ENCODE peak calls at places on chromosome 21, in six cellular contexts. One of them, this sample, is unnamed.

GRCh38 chr21:45515241-45516061 is 26.8 kb downstream of the SLC19A1 start:
- DNase-seq in SK-N-SH: no peak
- DNase-seq in H1: no peak
- DNase-seq in GM12878: no peak
- DNase-seq in HCT116: no peak
- DNase-seq in HepG2: no peak
- DNase-seq in this sample: no peak

GRCh38 chr21:44911384-44912157 is 9.1 kb downstream of the ITGB2 start:
- DNase-seq in GM12878: no peak
- DNase-seq in SK-N-SH: peak; percentile 73
- DNase-seq in HepG2: peak; percentile 46
- DNase-seq in H1: no peak
- DNase-seq in HCT116: no peak
- DNase-seq in this sample: peak; percentile 74

GRCh38 chr21:45581322-45581712 is 39.1 kb upstream of the SLC19A1 start:
- DNase-seq in GM12878: no peak
- DNase-seq in SK-N-SH: peak; percentile 21
- DNase-seq in HepG2: no peak
- DNase-seq in HCT116: no peak
- DNase-seq in H1: no peak
- DNase-seq in this sample: no peak

GRCh38 chr21:45772180-45772579 is 128.7 kb downstream of the PCBP3 start:
- DNase-seq in HCT116: no peak
- DNase-seq in SK-N-SH: no peak
- DNase-seq in HepG2: no peak
- DNase-seq in H1: no peak
- DNase-seq in GM12878: no peak
- DNase-seq in this sample: no peak

GRCh38 chr21:26165331-26165730 is 5.2 kb downstream of the APP start:
- DNase-seq in HCT116: no peak
- DNase-seq in HepG2: no peak
- DNase-seq in SK-N-SH: no peak
- DNase-seq in H1: no peak
- DNase-seq in GM12878: no peak
- DNase-seq in this sample: no peak

GRCh38 chr21:29938968-29939858 is 583 bp downstream of the GRIK1 start:
- DNase-seq in HCT116: no peak
- DNase-seq in SK-N-SH: peak; percentile 11
- DNase-seq in HepG2: no peak
- DNase-seq in GM12878: no peak
- DNase-seq in H1: peak; percentile 73
- DNase-seq in this sample: peak; percentile 5

GRCh38 chr21:25809013-25809412 is 74.2 kb downstream of the GABPA start:
- DNase-seq in GM12878: no peak
- DNase-seq in HepG2: no peak
- DNase-seq in HCT116: no peak
- DNase-seq in SK-N-SH: no peak
- DNase-seq in H1: no peak
- DNase-seq in this sample: no peak

GRCh38 chr21:24895885-24896734 is 711.2 kb downstream of the MRPL39 start:
- DNase-seq in SK-N-SH: peak; percentile 1
- DNase-seq in HepG2: no peak
- DNase-seq in HCT116: no peak
- DNase-seq in H1: peak; percentile 48
- DNase-seq in GM12878: peak; percentile 49
- DNase-seq in this sample: no peak

GRCh38 chr21:38352536-38353219 is 95.9 kb downstream of the KCNJ15 start:
- DNase-seq in GM12878: no peak
- DNase-seq in HCT116: peak; percentile 1
- DNase-seq in H1: peak; percentile 84
- DNase-seq in HepG2: peak; percentile 3
- DNase-seq in SK-N-SH: peak; percentile 35
- DNase-seq in this sample: peak; percentile 35

GRCh38 chr21:37528150-37528937 is 161.8 kb downstream of the DYRK1A start:
- DNase-seq in HCT116: no peak
- DNase-seq in SK-N-SH: no peak
- DNase-seq in GM12878: no peak
- DNase-seq in H1: no peak
- DNase-seq in HepG2: no peak
- DNase-seq in this sample: no peak

GRCh38 chr21:29647353-29647781 is 292.4 kb downstream of the GRIK1 start:
- DNase-seq in SK-N-SH: no peak
- DNase-seq in H1: no peak
- DNase-seq in HCT116: no peak
- DNase-seq in GM12878: no peak
- DNase-seq in HepG2: no peak
- DNase-seq in this sample: no peak

GRCh38 chr21:37546949-37547614 is 180.5 kb downstream of the DYRK1A start:
- DNase-seq in H1: no peak
- DNase-seq in HCT116: no peak
- DNase-seq in GM12878: no peak
- DNase-seq in HepG2: no peak
- DNase-seq in SK-N-SH: no peak
- DNase-seq in this sample: no peak

GRCh38 chr21:45986316-45987051 is 4.9 kb downstream of the COL6A1 start:
- DNase-seq in H1: no peak
- DNase-seq in GM12878: no peak
- DNase-seq in HCT116: no peak
- DNase-seq in HepG2: no peak
- DNase-seq in SK-N-SH: no peak
- DNase-seq in this sample: no peak

GRCh38 chr21:44749759-44750674 is 38.6 kb upstream of the TSPEAR start:
- DNase-seq in HCT116: no peak
- DNase-seq in HepG2: no peak
- DNase-seq in H1: no peak
- DNase-seq in SK-N-SH: no peak
- DNase-seq in GM12878: no peak
- DNase-seq in this sample: no peak

GRCh38 chr21:25983745-25984144 is 186.8 kb downstream of the APP start:
- DNase-seq in GM12878: no peak
- DNase-seq in HepG2: no peak
- DNase-seq in SK-N-SH: peak; percentile 46
- DNase-seq in HCT116: no peak
- DNase-seq in H1: no peak
- DNase-seq in this sample: no peak

GRCh38 chr21:17340081-17340480 is 172.8 kb upstream of the CXADR start:
- DNase-seq in HepG2: no peak
- DNase-seq in GM12878: no peak
- DNase-seq in H1: no peak
- DNase-seq in HCT116: no peak
- DNase-seq in SK-N-SH: no peak
- DNase-seq in this sample: no peak

GRCh38 chr21:23522750-23523149 is 2084.5 kb downstream of the MRPL39 start:
- DNase-seq in HCT116: no peak
- DNase-seq in GM12878: no peak
- DNase-seq in H1: no peak
- DNase-seq in SK-N-SH: no peak
- DNase-seq in HepG2: no peak
- DNase-seq in this sample: peak; percentile 57

DNA sequence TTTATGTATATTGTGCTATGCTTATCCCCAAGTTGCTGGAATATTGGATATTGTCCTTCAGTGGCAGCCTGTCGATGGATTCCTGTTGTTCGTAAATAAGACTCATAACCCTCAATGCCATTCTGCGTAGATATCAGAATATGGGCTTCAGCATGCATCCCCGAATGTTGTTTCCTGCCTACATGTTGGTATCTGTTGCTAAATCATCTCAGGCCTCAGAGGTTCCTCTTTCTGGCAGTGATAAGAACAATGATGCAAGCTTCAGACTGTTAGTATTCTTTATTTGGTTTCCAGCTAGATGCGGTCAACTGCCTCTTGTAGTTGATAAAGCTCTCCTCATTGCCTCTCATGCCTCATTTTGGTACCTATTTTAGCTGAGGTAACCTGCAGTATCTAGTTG is 2082.6 kb downstream of the MRPL39 start:
- DNase-seq in HCT116: no peak
- DNase-seq in SK-N-SH: no peak
- DNase-seq in HepG2: no peak
- DNase-seq in H1: no peak
- DNase-seq in GM12878: no peak
- DNase-seq in this sample: no peak
- TF ChIP-seq JUND in HCT116: no peak
- TF ChIP-seq JUND in SK-N-SH: no peak
- TF ChIP-seq JUND in HepG2: no peak
- TF ChIP-seq JUND in H1: no peak
- TF ChIP-seq JUND in GM12878: no peak
- TF ChIP-seq JUND in this sample: no peak

GRCh38 chr21:35226302-35226701 is 177.2 kb upstream of the RUNX1 start:
- DNase-seq in H1: no peak
- DNase-seq in SK-N-SH: no peak
- DNase-seq in HepG2: peak; percentile 24
- DNase-seq in HCT116: no peak
- DNase-seq in GM12878: no peak
- DNase-seq in this sample: peak; percentile 88

GRCh38 chr21:35225573-35225972 is 176.5 kb upstream of the RUNX1 start:
- DNase-seq in HepG2: no peak
- DNase-seq in SK-N-SH: no peak
- DNase-seq in HCT116: no peak
- DNase-seq in H1: no peak
- DNase-seq in GM12878: no peak
- DNase-seq in this sample: no peak

GRCh38 chr21:35222021-35222420 is 172.9 kb upstream of the RUNX1 start:
- DNase-seq in H1: no peak
- DNase-seq in HepG2: no peak
- DNase-seq in SK-N-SH: no peak
- DNase-seq in HCT116: no peak
- DNase-seq in GM12878: no peak
- DNase-seq in this sample: peak; percentile 53

GRCh38 chr21:35222541-35222941 is 173.4 kb upstream of the RUNX1 start:
- DNase-seq in HCT116: no peak
- DNase-seq in SK-N-SH: no peak
- DNase-seq in H1: no peak
- DNase-seq in HepG2: no peak
- DNase-seq in GM12878: peak; percentile 19
- DNase-seq in this sample: no peak

GRCh38 chr21:35223480-35224156 is 174.5 kb upstream of the RUNX1 start:
- DNase-seq in HepG2: no peak
- DNase-seq in HCT116: no peak
- DNase-seq in GM12878: no peak
- DNase-seq in SK-N-SH: no peak
- DNase-seq in H1: no peak
- DNase-seq in this sample: no peak
- TF ChIP-seq JUND in HepG2: no peak
- TF ChIP-seq JUND in HCT116: no peak
- TF ChIP-seq JUND in GM12878: no peak
- TF ChIP-seq JUND in SK-N-SH: no peak
- TF ChIP-seq JUND in H1: no peak
- TF ChIP-seq JUND in this sample: no peak

GRCh38 chr21:33685613-33686197 is 43.4 kb downstream of the ITSN1 start:
- DNase-seq in HepG2: peak; percentile 77
- DNase-seq in SK-N-SH: no peak
- DNase-seq in H1: no peak
- DNase-seq in GM12878: no peak
- DNase-seq in HCT116: no peak
- DNase-seq in this sample: no peak
- TF ChIP-seq JUND in HepG2: no peak
- TF ChIP-seq JUND in SK-N-SH: peak; percentile 42
- TF ChIP-seq JUND in H1: no peak
- TF ChIP-seq JUND in GM12878: no peak
- TF ChIP-seq JUND in HCT116: no peak
- TF ChIP-seq JUND in this sample: no peak

DNA sequence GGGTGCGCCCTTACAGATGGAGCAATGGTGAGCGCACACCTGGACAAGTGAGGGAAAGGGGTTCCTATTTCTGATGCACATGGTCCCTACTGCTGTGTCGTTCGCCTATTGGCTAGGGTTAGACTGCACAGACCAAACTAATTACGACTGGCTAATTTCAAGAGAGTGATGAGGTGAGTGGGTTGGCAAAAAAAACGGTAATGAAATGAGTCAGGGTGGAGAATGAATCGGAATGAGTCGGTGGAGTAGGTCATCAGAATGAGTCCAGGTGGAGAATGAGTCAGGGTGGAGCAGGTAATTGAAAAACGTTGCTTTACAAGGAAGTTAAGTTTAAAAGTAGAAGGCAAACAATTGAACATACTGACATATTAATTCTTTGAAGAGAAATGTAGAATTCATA is 79.8 kb downstream of the WDR4 start:
- DNase-seq in HCT116: no peak
- DNase-seq in HepG2: no peak
- DNase-seq in GM12878: peak; percentile 26
- DNase-seq in H1: peak; percentile 35
- DNase-seq in SK-N-SH: no peak
- DNase-seq in this sample: no peak
- TF ChIP-seq JUND in HCT116: peak; percentile 40
- TF ChIP-seq JUND in HepG2: no peak
- TF ChIP-seq JUND in GM12878: peak; percentile 51
- TF ChIP-seq JUND in H1: no peak
- TF ChIP-seq JUND in SK-N-SH: no peak
- TF ChIP-seq JUND in this sample: no peak

GRCh38 chr21:14741237-14741636 is 195.1 kb upstream of the SAMSN1 start:
- DNase-seq in SK-N-SH: no peak
- DNase-seq in HepG2: no peak
- DNase-seq in H1: no peak
- DNase-seq in GM12878: no peak
- DNase-seq in HCT116: peak; percentile 13
- DNase-seq in this sample: no peak
- TF ChIP-seq JUND in SK-N-SH: no peak
- TF ChIP-seq JUND in HepG2: no peak
- TF ChIP-seq JUND in H1: no peak
- TF ChIP-seq JUND in GM12878: no peak
- TF ChIP-seq JUND in HCT116: no peak
- TF ChIP-seq JUND in this sample: no peak

GRCh38 chr21:32523463-32523862 is 61.9 kb downstream of the TCP10L start:
- DNase-seq in H1: no peak
- DNase-seq in HepG2: no peak
- DNase-seq in GM12878: no peak
- DNase-seq in HCT116: no peak
- DNase-seq in SK-N-SH: no peak
- DNase-seq in this sample: no peak

GRCh38 chr21:32524010-32524719 is 61.2 kb downstream of the TCP10L start:
- DNase-seq in HCT116: no peak
- DNase-seq in GM12878: no peak
- DNase-seq in HepG2: no peak
- DNase-seq in SK-N-SH: no peak
- DNase-seq in H1: no peak
- DNase-seq in this sample: no peak

GRCh38 chr21:32519945-32520884 is 65.1 kb downstream of the TCP10L start:
- DNase-seq in SK-N-SH: no peak
- DNase-seq in HepG2: no peak
- DNase-seq in H1: no peak
- DNase-seq in HCT116: no peak
- DNase-seq in GM12878: no peak
- DNase-seq in this sample: no peak

GRCh38 chr21:32521736-32522360 is 63.5 kb downstream of the TCP10L start:
- DNase-seq in SK-N-SH: no peak
- DNase-seq in HCT116: no peak
- DNase-seq in HepG2: no peak
- DNase-seq in H1: no peak
- DNase-seq in GM12878: no peak
- DNase-seq in this sample: no peak

GRCh38 chr21:32520885-32521735 is 64.2 kb downstream of the TCP10L start:
- DNase-seq in HCT116: no peak
- DNase-seq in SK-N-SH: peak; percentile 62
- DNase-seq in GM12878: no peak
- DNase-seq in HepG2: no peak
- DNase-seq in H1: no peak
- DNase-seq in this sample: peak; percentile 73
- TF ChIP-seq JUND in HCT116: no peak
- TF ChIP-seq JUND in SK-N-SH: peak; percentile 52
- TF ChIP-seq JUND in GM12878: no peak
- TF ChIP-seq JUND in HepG2: no peak
- TF ChIP-seq JUND in H1: no peak
- TF ChIP-seq JUND in this sample: no peak